ENCODE peak calls at places on chromosomes 5 and 9, in ten cellular contexts. U, N, G, H, K, B, Z, F, C and S are unnamed samples.

GRCh38 chr5:123441408-123441807 is 18.2 kb upstream of the CEP120 start:
- DNase-seq in U (no peak), H (no peak), G (no peak), K (no peak), B (no peak), F (no peak), Z (no peak), N (no peak), C (no peak), S (no peak)

GRCh38 chr9:133948138-133948537 is 44.0 kb downstream of the VAV2 start:
- DNase-seq in U (no peak), F (no peak), C (no peak), N (no peak), Z (no peak), B (peak), H (peak), G (no peak), K (no peak), S (no peak)

GRCh38 chr5:143118222-143118621 is 285.3 kb downstream of the NR3C1 start:
- DNase-seq in U (no peak), K (peak), C (no peak), G (no peak), N (no peak), F (no peak), B (no peak), H (no peak), Z (peak), S (no peak)

GRCh38 chr5:10902145-10902544 is 141.1 kb upstream of the DAP start:
- DNase-seq in Z (no peak), C (no peak), K (no peak), B (no peak), H (no peak), F (peak), U (no peak), N (peak), G (no peak), S (no peak)

GRCh38 chr5:85204289-85204688 is 819.6 kb upstream of the EDIL3 start:
- DNase-seq in U (no peak), G (no peak), F (no peak), H (no peak), N (no peak), K (no peak), B (no peak), C (no peak), Z (no peak), S (no peak)

GRCh38 chr9:103041961-103042360 is 46.8 kb downstream of the CYLC2 start:
- DNase-seq in Z (no peak), K (no peak), F (peak), G (no peak), H (no peak), N (no peak), C (no peak), U (no peak), B (no peak), S (no peak)

GRCh38 chr9:34929506-34930102 is 28.5 kb upstream of the PHF24 start:
- DNase-seq in Z (peak), N (peak), H (no peak), K (peak), F (peak), G (peak), C (peak), B (no peak), U (peak), S (no peak)

GRCh38 chr9:70924380-70924779 is 197.0 kb downstream of the TRPM3 start:
- DNase-seq in H (no peak), F (peak), G (no peak), N (peak), B (no peak), C (no peak), K (no peak), Z (no peak), U (no peak), S (no peak)

GRCh38 chr5:368162-369084 is 46.9 kb downstream of the AHRR start:
- DNase-seq in H (peak), K (peak), B (no peak), C (no peak), N (peak), U (no peak), F (no peak), G (peak), Z (peak), S (peak)

GRCh38 chr9:35710818-35711500 is 21.0 kb downstream of the TLN1 start:
- DNase-seq in C (no peak), H (no peak), K (no peak), B (no peak), F (no peak), Z (no peak), U (no peak), N (no peak), G (no peak), S (no peak)

GRCh38 chr9:93126825-93127368 is 7.2 kb downstream of the NINJ1 start:
- DNase-seq in U (no peak), Z (no peak), B (no peak), G (no peak), H (peak), F (no peak), K (no peak), N (no peak), C (peak), S (no peak)

GRCh38 chr9:124139001-124139400 is 118.7 kb upstream of the NEK6 start:
- DNase-seq in B (no peak), F (peak), H (no peak), C (no peak), N (peak), U (no peak), K (no peak), G (no peak), Z (no peak), S (no peak)

GRCh38 chr9:110575952-110576351 is 3.6 kb downstream of the SVEP1 start:
- DNase-seq in N (peak), Z (no peak), U (no peak), B (no peak), G (no peak), C (no peak), H (no peak), F (peak), K (no peak), S (no peak)

GRCh38 chr9:2955616-2956015 is 111.7 kb upstream of the PUM3 start:
- DNase-seq in N (no peak), K (no peak), F (no peak), Z (no peak), U (no peak), C (no peak), H (no peak), B (no peak), G (no peak), S (no peak)

GRCh38 chr5:72693001-72693442 is 123.4 kb upstream of the TNPO1 start:
- DNase-seq in C (no peak), K (no peak), F (peak), U (no peak), H (no peak), G (no peak), Z (peak), N (peak), B (no peak), S (no peak)

GRCh38 chr5:155250601-155251000 is 237.0 kb downstream of the KIF4B start:
- DNase-seq in N (no peak), Z (no peak), G (no peak), K (no peak), H (no peak), C (peak), B (no peak), U (no peak), F (no peak), S (no peak)

GRCh38 chr9:134027561-134027960 is 2.3 kb downstream of the BRD3OS start:
- DNase-seq in N (no peak), F (no peak), U (no peak), K (no peak), Z (no peak), B (no peak), G (no peak), C (no peak), H (no peak), S (no peak)

GRCh38 chr9:134922066-134922931 is 4.6 kb upstream of the FCN1 start:
- DNase-seq in K (peak), H (no peak), C (no peak), U (no peak), G (no peak), N (no peak), B (peak), F (no peak), Z (peak), S (peak)

GRCh38 chr9:36165766-36166149 is 3.4 kb upstream of the CCIN start:
- DNase-seq in N (peak), Z (no peak), H (no peak), F (no peak), C (no peak), U (no peak), G (no peak), B (no peak), K (no peak), S (no peak)

GRCh38 chr5:68683632-68684035 is 410.2 kb upstream of the SLC30A5 start:
- DNase-seq in C (no peak), F (peak), K (no peak), N (peak), H (no peak), B (peak), Z (no peak), G (peak), U (no peak), S (no peak)

GRCh38 chr5:107514305-107514704 is 156.4 kb downstream of the EFNA5 start:
- DNase-seq in Z (no peak), U (no peak), K (no peak), F (peak), G (no peak), N (no peak), B (no peak), H (no peak), C (no peak), S (no peak)

GRCh38 chr5:145936401-145937131 is at the start of gene SH3RF2:
- DNase-seq in G (no peak), B (peak), H (peak), N (peak), F (peak), U (peak), Z (peak), C (peak), K (no peak), S (peak)

GRCh38 chr9:123316053-123316718 is 39.8 kb upstream of the CRB2 start:
- DNase-seq in C (no peak), K (peak), F (no peak), H (no peak), B (no peak), U (no peak), Z (peak), N (no peak), G (no peak), S (no peak)

DNA sequence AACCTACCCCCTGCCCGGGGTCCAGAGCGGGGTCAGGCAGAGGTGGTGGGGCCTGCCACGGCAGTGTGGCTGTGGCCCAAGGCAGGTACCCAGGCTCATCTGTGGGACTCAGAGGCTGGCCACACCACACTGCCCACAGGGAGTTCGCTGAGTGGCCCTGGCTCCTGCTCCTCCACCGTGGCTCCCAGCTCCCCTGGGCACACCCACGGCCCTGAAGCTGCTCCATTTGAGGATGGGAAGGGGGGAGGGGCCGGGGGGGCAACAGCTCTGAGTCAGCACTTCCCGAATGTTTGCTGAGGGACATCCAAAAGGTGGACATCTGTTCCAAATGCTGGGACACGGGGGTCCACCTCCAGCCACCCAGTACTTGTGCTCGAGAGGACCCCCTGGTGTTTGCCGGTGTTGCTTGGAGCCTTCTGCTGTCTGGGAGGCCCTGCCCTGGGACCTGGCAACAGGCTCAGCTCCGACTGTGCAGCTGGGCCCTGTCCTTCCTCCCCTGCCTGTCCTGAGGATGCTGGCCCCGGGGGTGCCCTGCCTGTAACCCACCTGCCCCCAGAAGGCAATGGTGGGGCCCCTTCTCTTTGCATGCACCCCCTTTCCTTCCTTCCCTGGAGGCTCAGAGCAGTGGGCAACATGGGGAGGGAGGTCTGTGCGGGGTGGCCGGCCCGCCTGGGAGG is 2.5 kb upstream of the NRARP start:
- DNase-seq in B (no peak), C (peak), F (no peak), N (no peak), H (peak), U (no peak), G (no peak), K (no peak), Z (no peak), S (no peak)
- TF ChIP-seq CTCF in B (no peak), C (no peak), F (no peak), N (no peak), H (no peak), U (peak), G (peak), K (no peak), Z (no peak), S (peak)

DNA sequence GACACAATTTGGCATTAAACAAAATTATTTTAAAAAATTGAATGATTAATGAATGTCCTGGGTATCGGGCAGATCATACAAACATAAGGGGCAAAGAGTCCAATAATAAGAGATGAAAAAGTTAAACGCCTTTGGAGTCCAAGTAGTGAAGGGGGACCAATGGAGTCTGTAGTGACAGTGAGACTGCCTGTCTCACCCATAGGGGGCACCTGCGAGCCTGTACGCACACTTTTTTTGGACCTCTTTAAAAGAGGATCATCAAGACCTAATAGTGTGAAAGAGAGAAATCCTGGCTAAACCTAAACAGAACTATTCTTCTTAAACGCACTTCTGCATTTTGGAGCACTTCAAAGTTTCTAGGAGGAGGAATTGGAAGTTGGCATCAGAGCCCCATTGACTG is 636.0 kb upstream of the KLF4 start:
- DNase-seq in B (no peak), G (no peak), K (peak), F (peak), N (no peak), C (peak), Z (peak), U (no peak), H (no peak), S (no peak)
- TF ChIP-seq CTCF in B (peak), G (peak), K (peak), F (peak), N (peak), C (peak), Z (peak), U (peak), H (no peak), S (peak)

GRCh38 chr9:107539427-107540154 is 50.0 kb upstream of the KLF4 start:
- DNase-seq in F (no peak), U (no peak), B (peak), H (no peak), N (no peak), Z (peak), K (peak), C (peak), G (no peak), S (no peak)
- TF ChIP-seq CTCF in F (no peak), U (no peak), B (no peak), H (no peak), N (no peak), Z (no peak), K (no peak), C (peak), G (no peak), S (no peak)

GRCh38 chr5:1847056-1847455 is 35.7 kb downstream of the IRX4 start:
- DNase-seq in B (no peak), K (no peak), U (no peak), N (no peak), Z (no peak), G (no peak), H (no peak), C (no peak), F (no peak), S (no peak)

GRCh38 chr5:1845696-1846095 is 37.0 kb downstream of the IRX4 start:
- DNase-seq in H (no peak), F (no peak), N (no peak), B (no peak), G (no peak), K (no peak), U (no peak), Z (no peak), C (no peak), S (no peak)

GRCh38 chr5:1846583-1846982 is 36.1 kb downstream of the IRX4 start:
- DNase-seq in C (no peak), F (no peak), G (no peak), U (no peak), N (no peak), Z (no peak), K (no peak), B (no peak), H (no peak), S (no peak)

GRCh38 chr5:1842026-1842819 is 40.5 kb downstream of the IRX4 start:
- DNase-seq in U (no peak), N (no peak), H (no peak), C (no peak), Z (no peak), F (no peak), B (no peak), K (no peak), G (no peak), S (no peak)

GRCh38 chr5:1844708-1845436 is 37.9 kb downstream of the IRX4 start:
- DNase-seq in F (no peak), B (no peak), N (no peak), H (no peak), K (no peak), G (no peak), U (no peak), C (no peak), Z (no peak), S (no peak)
- TF ChIP-seq CTCF in F (no peak), B (no peak), N (no peak), H (no peak), K (no peak), G (no peak), U (no peak), C (no peak), Z (no peak), S (no peak)

GRCh38 chr9:114633452-114634089 is 22.5 kb downstream of the TMEM268 start:
- DNase-seq in G (no peak), F (no peak), H (no peak), K (no peak), N (no peak), U (no peak), C (no peak), Z (no peak), B (no peak), S (no peak)
- TF ChIP-seq CTCF in G (no peak), F (no peak), H (no peak), K (no peak), N (no peak), U (no peak), C (no peak), Z (no peak), B (no peak), S (no peak)

DNA sequence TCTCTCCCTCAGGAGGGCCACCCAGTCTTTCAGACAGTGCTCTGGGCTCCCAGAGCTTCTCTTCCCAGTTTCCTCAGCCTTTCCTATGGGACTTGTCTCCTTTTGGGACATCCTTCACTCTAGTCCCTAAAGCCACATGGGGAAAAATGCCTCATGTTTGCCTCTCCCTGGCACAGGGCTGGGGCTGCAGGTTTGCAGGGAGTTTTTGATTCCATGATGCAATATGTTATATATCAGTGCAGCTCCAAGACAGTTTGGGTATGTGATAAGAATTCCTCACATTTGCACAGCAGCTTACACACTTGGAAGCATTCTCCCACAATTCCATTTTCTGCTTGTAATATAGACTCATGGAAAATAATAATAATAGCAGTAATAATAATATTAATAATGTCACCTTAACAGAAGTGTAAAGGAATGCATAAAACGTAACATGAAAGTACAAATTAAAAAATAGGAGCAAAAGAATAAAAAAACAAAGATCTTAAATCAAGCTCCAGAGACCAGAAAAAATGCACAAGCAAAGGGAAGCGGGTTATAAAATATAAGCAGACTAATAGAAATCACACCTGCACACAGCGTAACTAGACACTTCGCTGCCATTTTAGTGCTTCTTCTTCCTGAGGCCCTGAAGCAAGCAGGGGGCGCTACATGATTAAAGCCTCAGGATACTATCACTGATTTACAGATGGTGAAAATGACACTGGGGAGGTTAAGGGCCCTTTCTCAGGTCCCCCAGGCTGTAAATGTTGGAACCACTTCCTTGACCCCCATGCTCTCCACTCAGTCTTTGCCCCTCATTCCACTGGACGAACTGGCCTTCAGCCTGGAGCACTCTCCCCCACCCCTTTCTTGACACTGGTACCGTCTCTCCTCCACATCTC is 70.0 kb upstream of the IL17B start:
- DNase-seq in K (no peak), Z (peak), G (no peak), C (peak), N (no peak), F (peak), U (no peak), H (no peak), B (no peak), S (no peak)
- TF ChIP-seq CTCF in K (peak), Z (peak), G (peak), C (peak), N (peak), F (no peak), U (peak), H (peak), B (peak), S (peak)

DNA sequence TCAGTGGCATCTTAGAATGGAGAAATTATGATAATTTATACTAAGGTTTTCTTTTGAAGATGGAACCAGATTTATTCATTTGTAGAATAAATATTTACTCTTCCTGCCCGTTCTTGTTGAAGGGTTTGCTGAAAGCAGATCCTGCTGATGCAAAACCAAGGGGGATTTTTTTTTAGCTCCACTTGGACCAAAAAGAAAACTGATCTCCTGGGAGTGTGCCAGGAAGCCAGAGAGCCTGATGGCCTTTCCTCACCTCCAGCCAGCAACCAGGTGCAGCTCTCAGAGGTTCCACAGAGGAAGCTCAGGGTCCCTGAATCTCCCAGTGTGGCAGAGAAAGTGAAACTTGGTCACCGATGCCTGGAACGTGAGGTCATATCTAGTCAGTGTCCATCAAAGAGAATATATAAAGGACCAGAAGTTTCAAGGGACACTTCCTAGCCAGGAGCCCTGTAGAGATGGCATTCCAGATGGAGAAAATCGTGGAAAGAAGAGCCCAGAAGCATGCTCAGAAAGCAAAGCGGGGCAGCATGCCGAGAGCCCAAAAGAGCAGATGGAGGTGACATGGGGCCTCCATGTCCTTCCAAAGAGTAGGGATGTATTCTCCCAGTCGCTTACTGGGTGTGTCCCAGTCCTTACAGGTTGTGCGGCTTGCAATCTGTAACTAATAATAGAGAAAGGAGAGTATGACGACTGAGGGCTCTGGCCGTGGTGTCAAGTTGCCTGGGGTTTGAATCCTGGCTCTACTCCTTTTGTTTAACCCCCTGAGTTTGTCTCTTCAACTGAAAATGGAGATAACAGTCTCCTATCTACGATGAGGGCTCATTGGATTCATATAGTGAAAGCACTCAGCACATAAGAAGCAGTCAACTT is 12.2 kb downstream of the AFAP1L1 start:
- DNase-seq in B (no peak), U (no peak), H (no peak), F (no peak), K (no peak), N (peak), C (no peak), G (no peak), Z (no peak), S (no peak)
- TF ChIP-seq CTCF in B (no peak), U (no peak), H (no peak), F (no peak), K (no peak), N (no peak), C (no peak), G (no peak), Z (no peak), S (no peak)

GRCh38 chr5:158514353-158514960 is 585.3 kb downstream of the EBF1 start:
- DNase-seq in U (no peak), G (peak), Z (no peak), N (peak), K (no peak), B (no peak), F (peak), C (no peak), H (no peak), S (no peak)
- TF ChIP-seq CTCF in U (no peak), G (no peak), Z (no peak), N (no peak), K (no peak), B (no peak), F (no peak), C (no peak), H (no peak), S (no peak)

GRCh38 chr5:134227259-134227658 is 1.4 kb upstream of the PPP2CA start:
- DNase-seq in N (peak), F (peak), Z (peak), C (peak), G (no peak), K (no peak), U (no peak), B (no peak), H (peak), S (no peak)
- TF ChIP-seq CTCF in N (peak), F (no peak), Z (no peak), C (peak), G (no peak), K (no peak), U (peak), B (no peak), H (no peak), S (no peak)